ENCODE peak calls at places on chromosome 16, in seven cellular contexts. Q, I, W, A, K, R and F are unnamed samples.

GRCh38 chr16:88917915-88918627 is 51.6 kb upstream of the PABPN1L start:
- DNase-seq in Q (no peak), I (no peak), W (no peak), A (no peak), K (no peak), R (no peak), F (no peak)

GRCh38 chr16:1057252-1057932 is 15.2 kb upstream of the SSTR5 start:
- DNase-seq in Q (peak; percentile 71), I (no peak), W (peak; percentile 25), A (no peak), K (no peak), R (no peak), F (no peak)

GRCh38 chr16:78072275-78072674 is 27.2 kb upstream of the WWOX start:
- DNase-seq in Q (peak; percentile 65), I (no peak), W (peak; percentile 69), A (no peak), K (no peak), R (peak; percentile 59), F (no peak)

GRCh38 chr16:57938936-57939871 is 31.7 kb downstream of the CNGB1 start:
- DNase-seq in Q (no peak), I (no peak), W (peak; percentile 31), A (peak; percentile 20), K (no peak), R (no peak), F (peak; percentile 16)

GRCh38 chr16:89922477-89922883 is 662 bp upstream of the TUBB3 start:
- DNase-seq in Q (peak; percentile 83), I (peak; percentile 97), W (peak; percentile 94), A (peak; percentile 91), K (peak; percentile 61), R (no peak), F (peak; percentile 79)

GRCh38 chr16:50836121-50836541 is 94.2 kb downstream of the CYLD start:
- DNase-seq in Q (no peak), I (no peak), W (no peak), A (no peak), K (no peak), R (no peak), F (no peak)

GRCh38 chr16:74304164-74304834 is 7.7 kb downstream of the PSMD7 start:
- DNase-seq in Q (no peak), I (no peak), W (no peak), A (no peak), K (no peak), R (no peak), F (peak; percentile 11)

GRCh38 chr16:81873843-81874752 is 95.0 kb downstream of the PLCG2 start:
- DNase-seq in Q (peak; percentile 53), I (peak; percentile 40), W (peak; percentile 63), A (peak; percentile 24), K (peak; percentile 31), R (no peak), F (peak; percentile 19)

GRCh38 chr16:49856741-49857330 is 924 bp upstream of the ZNF423 start:
- DNase-seq in Q (peak; percentile 76), I (peak; percentile 88), W (peak; percentile 91), A (peak; percentile 55), K (peak; percentile 77), R (no peak), F (peak; percentile 47)

GRCh38 chr16:75750516-75750915 is 24.2 kb upstream of the CPHXL start:
- DNase-seq in Q (no peak), I (no peak), W (no peak), A (no peak), K (no peak), R (no peak), F (no peak)

GRCh38 chr16:90018297-90019200 is 707 bp downstream of the DBNDD1 start:
- DNase-seq in Q (peak; percentile 57), I (no peak), W (peak; percentile 43), A (no peak), K (no peak), R (no peak), F (no peak)

DNA sequence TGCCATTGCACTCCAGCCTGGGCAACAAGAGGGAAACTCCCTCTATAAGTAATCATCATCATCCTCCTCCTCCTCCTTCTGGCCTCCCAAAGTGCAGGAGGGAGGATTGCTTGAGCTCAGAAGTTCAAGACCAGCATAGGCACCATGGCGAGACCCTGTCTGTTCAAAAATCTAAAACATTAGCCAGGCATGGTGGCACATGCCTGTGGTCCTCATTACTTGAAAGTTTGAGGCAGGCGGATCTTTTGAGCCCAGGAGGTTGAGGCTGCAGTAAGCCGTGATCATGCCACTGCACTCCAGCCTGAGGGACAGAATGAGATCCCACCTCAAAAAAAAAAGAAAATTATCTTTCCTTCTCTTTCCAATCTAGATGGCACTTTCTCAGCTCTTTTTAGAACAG is 27.8 kb downstream of the PKD1L3 start:
- DNase-seq in Q (no peak), I (no peak), W (no peak), A (no peak), K (no peak), R (no peak), F (peak; percentile 86)
- H2BK5ac ChIP-seq in Q (no peak overlapping the region), I (no peak overlapping the region), W (no peak overlapping the region), A (no peak overlapping the region), K (no peak overlapping the region), R (no peak overlapping the region), F (no peak overlapping the region)

GRCh38 chr16:20402651-20403050 is 1.9 kb downstream of the PDILT start:
- DNase-seq in Q (no peak), I (no peak), W (no peak), A (no peak), K (no peak), R (no peak), F (no peak)
- H4K8ac ChIP-seq in Q (no peak overlapping the region), I (no peak overlapping the region), W (no peak overlapping the region), A (no peak overlapping the region), K (no peak overlapping the region), R (no peak overlapping the region), F (no peak overlapping the region)

GRCh38 chr16:87056551-87056950 is 260.6 kb downstream of the C16orf95 start:
- DNase-seq in Q (peak; percentile 51), I (no peak), W (peak; percentile 27), A (no peak), K (no peak), R (no peak), F (no peak)

GRCh38 chr16:87053016-87053982 is 263.9 kb downstream of the C16orf95 start:
- DNase-seq in Q (peak; percentile 79), I (no peak), W (peak; percentile 89), A (no peak), K (no peak), R (no peak), F (no peak)

GRCh38 chr16:87054154-87054553 is 263.0 kb downstream of the C16orf95 start:
- DNase-seq in Q (no peak), I (no peak), W (no peak), A (no peak), K (no peak), R (no peak), F (no peak)

GRCh38 chr16:87056083-87056482 is 261.1 kb downstream of the C16orf95 start:
- DNase-seq in Q (peak; percentile 28), I (no peak), W (no peak), A (peak; percentile 60), K (no peak), R (no peak), F (no peak)

DNA sequence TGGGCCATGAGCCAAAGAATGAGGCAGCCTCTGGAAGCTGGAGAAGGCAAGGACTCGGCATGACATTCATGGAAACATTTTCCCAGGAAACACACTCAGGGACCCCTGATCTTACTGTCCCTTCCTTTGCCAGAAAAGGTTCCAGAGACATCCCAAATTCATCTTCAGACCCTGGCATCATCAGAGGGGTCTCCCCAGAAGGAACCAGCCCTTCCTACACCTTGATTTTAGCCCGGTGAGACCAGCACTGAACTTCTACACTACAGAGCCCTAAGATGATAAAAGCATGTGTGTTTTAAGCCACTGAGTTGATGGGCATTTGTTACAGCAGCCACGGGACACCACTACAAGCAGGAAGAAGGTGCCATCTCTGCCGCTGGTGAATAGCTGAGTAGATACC is 262.3 kb downstream of the C16orf95 start:
- DNase-seq in Q (no peak), I (no peak), W (no peak), A (no peak), K (no peak), R (no peak), F (no peak)
- H2BK5ac ChIP-seq in Q (no peak overlapping the region), I (no peak overlapping the region), W (no peak overlapping the region), A (no peak overlapping the region), K (no peak overlapping the region), R (no peak overlapping the region), F (no peak overlapping the region)

GRCh38 chr16:17468611-17469010 is 2.1 kb downstream of the XYLT1 start:
- DNase-seq in Q (no peak), I (no peak), W (no peak), A (no peak), K (no peak), R (no peak), F (no peak)
- H4K8ac ChIP-seq in Q (no peak overlapping the region), I (no peak overlapping the region), W (no peak overlapping the region), A (no peak overlapping the region), K (no peak overlapping the region), R (no peak overlapping the region), F (no peak overlapping the region)

GRCh38 chr16:52453661-52454060 is 93.3 kb downstream of the TOX3 start:
- DNase-seq in Q (no peak), I (no peak), W (no peak), A (no peak), K (no peak), R (no peak), F (peak; percentile 32)
- H2BK5ac ChIP-seq in Q (no peak overlapping the region), I (no peak overlapping the region), W (no peak overlapping the region), A (no peak overlapping the region), K (no peak overlapping the region), R (no peak overlapping the region), F (no peak overlapping the region)

DNA sequence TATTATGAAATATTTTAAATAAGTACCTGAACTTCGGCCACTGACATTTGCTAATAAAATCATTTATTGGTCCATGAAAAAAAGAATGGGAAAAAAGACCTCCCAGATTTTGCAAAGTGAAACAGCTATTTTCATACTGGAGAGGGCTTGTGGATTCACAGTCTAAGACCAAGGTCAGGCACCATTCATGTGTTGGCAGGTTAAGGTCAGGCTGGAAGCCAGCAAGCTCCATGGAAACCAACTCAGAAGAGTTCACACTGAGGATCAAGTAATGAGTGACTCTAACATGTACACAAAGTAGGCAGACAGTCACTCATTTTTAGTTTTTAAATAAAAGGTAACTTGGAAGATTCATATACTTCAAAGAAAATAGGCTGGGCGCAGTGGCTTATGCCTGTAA is 3.4 kb downstream of the DNAJA2 start:
- DNase-seq in Q (no peak), I (no peak), W (no peak), A (no peak), K (no peak), R (no peak), F (no peak)
- H4K8ac ChIP-seq in Q (no peak overlapping the region), I (no peak overlapping the region), W (no peak overlapping the region), A (no peak overlapping the region), K (no peak overlapping the region), R (no peak overlapping the region), F (no peak overlapping the region)

GRCh38 chr16:3550851-3551847 is 26.1 kb downstream of the NLRC3 start:
- DNase-seq in Q (no peak), I (no peak), W (no peak), A (no peak), K (no peak), R (no peak), F (no peak)
- H2BK5ac ChIP-seq in Q (no peak overlapping the region), I (no peak overlapping the region), W (no peak overlapping the region), A (peak overlapping the region; percentile 41), K (no peak overlapping the region), R (no peak overlapping the region), F (no peak overlapping the region)